ENCODE peak calls at places on chromosomes 3 and 15, in four cellular contexts. One of them, this sample, is unnamed.

GRCh38 chr3:35784162-35784561 is 144.8 kb downstream of the ARPP21 start:
- DNase-seq in BJ: no peak
- DNase-seq in left cardiac atrium: no peak
- DNase-seq in Right ventricle myocardium superior: no peak
- DNase-seq in this sample: no peak

GRCh38 chr15:70569139-70569717 is 194.1 kb downstream of the UACA start:
- DNase-seq in BJ: no peak
- DNase-seq in left cardiac atrium: no peak
- DNase-seq in Right ventricle myocardium superior: no peak
- DNase-seq in this sample: no peak

GRCh38 chr3:150084128-150084527 is 113.4 kb upstream of the PFN2 start:
- DNase-seq in BJ: no peak
- DNase-seq in left cardiac atrium: no peak
- DNase-seq in Right ventricle myocardium superior: no peak
- DNase-seq in this sample: no peak

GRCh38 chr3:64676831-64677230 is 11.0 kb downstream of the ADAMTS9 start:
- DNase-seq in BJ: no peak
- DNase-seq in left cardiac atrium: no peak
- DNase-seq in Right ventricle myocardium superior: no peak
- DNase-seq in this sample: no peak

GRCh38 chr3:148202386-148202785 is 495.3 kb upstream of the AGTR1 start:
- DNase-seq in BJ: no peak
- DNase-seq in left cardiac atrium: no peak
- DNase-seq in Right ventricle myocardium superior: no peak
- DNase-seq in this sample: no peak

GRCh38 chr3:25035511-25035910 is 392.6 kb upstream of the RARB start:
- DNase-seq in BJ: no peak
- DNase-seq in left cardiac atrium: no peak
- DNase-seq in Right ventricle myocardium superior: no peak
- DNase-seq in this sample: no peak

GRCh38 chr3:123652346-123652984 is 67.6 kb upstream of the HACD2 start:
- DNase-seq in BJ: no peak
- DNase-seq in left cardiac atrium: peak
- DNase-seq in Right ventricle myocardium superior: peak
- DNase-seq in this sample: peak

GRCh38 chr15:52066842-52067544 is 45.6 kb downstream of the BCL2L10 start:
- DNase-seq in BJ: no peak
- DNase-seq in left cardiac atrium: no peak
- DNase-seq in Right ventricle myocardium superior: no peak
- DNase-seq in this sample: no peak

GRCh38 chr3:186432189-186432588 is 70.2 kb upstream of the DGKG start:
- DNase-seq in BJ: no peak
- DNase-seq in left cardiac atrium: no peak
- DNase-seq in Right ventricle myocardium superior: no peak
- DNase-seq in this sample: no peak

GRCh38 chr3:138124188-138124587 is 8.0 kb downstream of the A4GNT start:
- DNase-seq in BJ: no peak
- DNase-seq in left cardiac atrium: no peak
- DNase-seq in Right ventricle myocardium superior: no peak
- DNase-seq in this sample: no peak

GRCh38 chr3:159936541-159936940 is 52.1 kb upstream of the IL12A start:
- DNase-seq in BJ: no peak
- DNase-seq in left cardiac atrium: no peak
- DNase-seq in Right ventricle myocardium superior: no peak
- DNase-seq in this sample: no peak

GRCh38 chr3:89955141-89955540 is 847.7 kb downstream of the EPHA3 start:
- DNase-seq in BJ: no peak
- DNase-seq in left cardiac atrium: no peak
- DNase-seq in Right ventricle myocardium superior: no peak
- DNase-seq in this sample: no peak

GRCh38 chr3:141530133-141530768 is 43.4 kb downstream of the RASA2 start:
- DNase-seq in BJ: peak
- DNase-seq in left cardiac atrium: no peak
- DNase-seq in Right ventricle myocardium superior: no peak
- DNase-seq in this sample: no peak

GRCh38 chr15:74338676-74339075 is 28.8 kb downstream of the CYP11A1 start:
- DNase-seq in BJ: no peak
- DNase-seq in left cardiac atrium: no peak
- DNase-seq in Right ventricle myocardium superior: no peak
- DNase-seq in this sample: no peak

GRCh38 chr15:36643551-36643950 is 64.1 kb downstream of the CDIN1 start:
- DNase-seq in BJ: no peak
- DNase-seq in left cardiac atrium: no peak
- DNase-seq in Right ventricle myocardium superior: no peak
- DNase-seq in this sample: no peak